ENCODE peak calls at places on chromosomes 12 and 14, in five cellular contexts. N is neuronal stem cell, U is islet precursor cell, K is NCI-H2081, D is ovary. Z is an unnamed sample.

GRCh38 chr12:57591567-57592325 is 754 bp downstream of the PIP4K2C start:
- DNase-seq in U (peak), D (no peak), K (no peak), N (no peak), Z (peak)

GRCh38 chr14:86057018-86057667 is 527.2 kb downstream of the FLRT2 start:
- DNase-seq in U (no peak), N (no peak), D (no peak), K (peak), Z (no peak)

GRCh38 chr12:86683568-86683991 is 427.4 kb upstream of the MGAT4C start:
- DNase-seq in U (no peak), N (no peak), K (no peak), D (no peak), Z (no peak)

GRCh38 chr12:114681149-114681849 is 2.7 kb downstream of the TBX3 start:
- DNase-seq in N (no peak), U (peak), D (no peak), K (no peak), Z (no peak)

GRCh38 chr12:82883396-82884360 is 197.0 kb downstream of the TMTC2 start:
- DNase-seq in N (peak), U (no peak), K (no peak), D (no peak), Z (no peak)

GRCh38 chr14:104246401-104247335 is 108.3 kb downstream of the KIF26A start:
- DNase-seq in U (peak), K (no peak), D (peak), N (no peak), Z (no peak)

GRCh38 chr14:39617537-39617936 is 185.3 kb upstream of the FBXO33 start:
- DNase-seq in U (no peak), N (no peak), D (no peak), K (no peak), Z (no peak)

GRCh38 chr14:48936881-48937280 is 649.3 kb downstream of the RPS29 start:
- DNase-seq in K (no peak), U (no peak), N (no peak), D (no peak), Z (no peak)

GRCh38 chr12:12715459-12716150 is 1.6 kb upstream of the CDKN1B start:
- DNase-seq in U (no peak), D (no peak), N (no peak), K (no peak), Z (no peak)

GRCh38 chr12:68800294-68800693 is 7.7 kb upstream of the MDM2 start:
- DNase-seq in K (no peak), N (no peak), U (no peak), D (no peak), Z (no peak)

GRCh38 chr12:55925870-55926737 is 1.6 kb downstream of the PYM1 start:
- DNase-seq in N (no peak), K (no peak), D (no peak), U (no peak), Z (no peak)

GRCh38 chr12:9030776-9031175 is 41.4 kb downstream of the KLRG1 start:
- DNase-seq in D (no peak), U (no peak), N (no peak), K (no peak), Z (no peak)

GRCh38 chr12:1619599-1619998 is 9.4 kb upstream of the WNT5B start:
- DNase-seq in D (no peak), K (no peak), N (no peak), U (no peak), Z (no peak)

GRCh38 chr12:62215506-62215905 is 44.7 kb upstream of the USP15 start:
- DNase-seq in D (no peak), N (no peak), K (no peak), U (no peak), Z (no peak)

GRCh38 chr14:36162267-36162666 is 14.3 kb downstream of the PTCSC3 start:
- DNase-seq in N (no peak), U (no peak), K (no peak), D (no peak), Z (no peak)

GRCh38 chr12:27631813-27632491 is 64.3 kb upstream of the REP15 start:
- DNase-seq in N (no peak), K (no peak), D (no peak), U (no peak), Z (no peak)

GRCh38 chr14:104650057-104650980 is 39.1 kb upstream of the INF2 start:
- DNase-seq in U (peak), N (peak), K (peak), D (peak), Z (no peak)

GRCh38 chr14:51410846-51411245 is 170.8 kb downstream of the TMX1 start:
- DNase-seq in D (no peak), U (no peak), K (no peak), N (no peak), Z (no peak)

GRCh38 chr14:51473808-51474207 is 177.9 kb upstream of the FRMD6 start:
- DNase-seq in D (no peak), K (no peak), U (no peak), N (no peak), Z (no peak)

GRCh38 chr12:50765325-50765911 is 1.5 kb downstream of the ATF1 start:
- DNase-seq in U (peak), K (peak), N (peak), D (no peak), Z (no peak)

GRCh38 chr12:133203344-133204263 is 22.3 kb downstream of the ZNF268 start:
- DNase-seq in U (no peak), D (no peak), N (no peak), K (no peak), Z (no peak)

GRCh38 chr12:106078358-106079025 is 60.3 kb downstream of the NUAK1 start:
- DNase-seq in U (peak), N (no peak), K (no peak), D (no peak), Z (no peak)

GRCh38 chr12:26043139-26044006 is 81.5 kb downstream of the BHLHE41 start:
- DNase-seq in N (no peak), D (no peak), U (no peak), K (no peak), Z (no peak)

GRCh38 chr14:91170504-91171121 is 56.7 kb downstream of the DGLUCY start:
- DNase-seq in U (no peak), N (no peak), D (peak), K (no peak), Z (no peak)

GRCh38 chr12:105706321-105706972 is 376.0 kb downstream of the C12orf75 start:
- DNase-seq in D (peak), K (no peak), U (peak), N (no peak), Z (no peak)

GRCh38 chr12:8145754-8146415 is 10.9 kb upstream of the ZNF705A start:
- DNase-seq in U (peak), D (peak), N (peak), K (no peak), Z (peak)

GRCh38 chr12:4006743-4007142 is 133.5 kb upstream of the PARP11 start:
- DNase-seq in N (no peak), U (peak), D (no peak), K (no peak), Z (no peak)

Z was measured in NCI-H774.